ENCODE peak calls at places on chromosomes 3 and 15, in seven cellular contexts. B is naive thymus-derived CD8-positive, alpha-beta T cell; V is left cardiac atrium; P is effector CD4-positive, alpha-beta T cell; U is stomach; F is stimulated activated CD4-positive, alpha-beta T cell treated with anti-CD3 and anti-CD28 coated beads, Interleukin-2, amount 100 ng/mL, for 48 hours; S is MG63. M is an unnamed sample.

GRCh38 chr15:68277605-68278344 is at the start of gene FEM1B:
- DNase-seq in S (peak), V (peak), P (peak), U (peak), F (peak), B (peak), M (peak)

GRCh38 chr3:27985369-27986035 is 255.9 kb upstream of the CMC1 start:
- DNase-seq in U (no peak), B (no peak), P (no peak), S (no peak), V (no peak), F (no peak), M (no peak)

GRCh38 chr3:29763115-29763514 is 482.2 kb downstream of the RBMS3 start:
- DNase-seq in V (no peak), B (no peak), P (no peak), S (no peak), U (no peak), F (no peak), M (no peak)

GRCh38 chr15:64779024-64779423 is 3.6 kb upstream of the RBPMS2 start:
- DNase-seq in V (no peak), P (no peak), U (no peak), B (no peak), S (no peak), F (no peak), M (no peak)

GRCh38 chr3:60199306-60199705 is 1051.9 kb downstream of the FHIT start:
- DNase-seq in F (no peak), B (no peak), V (no peak), U (no peak), S (no peak), P (no peak), M (no peak)

GRCh38 chr15:64979252-64979710 is 10.4 kb downstream of the SPG21 start:
- DNase-seq in S (no peak), V (no peak), P (no peak), F (no peak), U (no peak), B (no peak), M (no peak)

GRCh38 chr3:120506828-120507774 is 56.3 kb upstream of the FSTL1 start:
- DNase-seq in B (no peak), S (peak), V (no peak), F (no peak), U (no peak), P (no peak), M (peak)

GRCh38 chr3:94179059-94179458 is 116.2 kb downstream of the NSUN3 start:
- DNase-seq in V (no peak), B (no peak), P (no peak), U (no peak), F (no peak), S (no peak), M (no peak)

GRCh38 chr15:30042556-30042955 is 40.2 kb upstream of the GOLGA8J start:
- DNase-seq in F (no peak), V (no peak), S (peak), B (no peak), P (no peak), U (no peak), M (no peak)

GRCh38 chr3:33810545-33810944 is 12.1 kb downstream of the PDCD6IP start:
- DNase-seq in P (no peak), S (no peak), V (no peak), B (no peak), U (no peak), F (no peak), M (no peak)

GRCh38 chr3:117600666-117601065 is 891.1 kb downstream of the TUSC7 start:
- DNase-seq in B (no peak), S (no peak), U (no peak), F (no peak), P (no peak), V (no peak), M (no peak)

GRCh38 chr3:143167956-143168355 is 48.4 kb downstream of the CHST2 start:
- DNase-seq in P (no peak), U (no peak), S (no peak), F (no peak), B (no peak), V (no peak), M (no peak)

GRCh38 chr3:33578325-33579180 is 138.3 kb upstream of the UBP1 start:
- DNase-seq in V (no peak), S (no peak), B (no peak), P (no peak), U (no peak), F (no peak), M (no peak)

GRCh38 chr15:38818156-38818745 is 253.6 kb upstream of the RASGRP1 start:
- DNase-seq in U (no peak), P (no peak), V (peak), S (no peak), B (no peak), F (no peak), M (no peak)

GRCh38 chr3:197372076-197372661 is 73.8 kb upstream of the DLG1 start:
- DNase-seq in U (peak), F (no peak), P (no peak), B (no peak), S (peak), V (no peak), M (peak)

GRCh38 chr15:65084500-65085206 is 8.1 kb downstream of the KBTBD13 start:
- DNase-seq in S (no peak), U (no peak), F (no peak), B (no peak), P (no peak), V (no peak), M (no peak)

GRCh38 chr3:171753025-171753472 is 57.2 kb downstream of the PLD1 start:
- DNase-seq in P (no peak), S (no peak), F (no peak), B (no peak), V (peak), U (no peak), M (no peak)

GRCh38 chr3:134294302-134294925 is 43.8 kb upstream of the RYK start:
- DNase-seq in B (peak), S (no peak), F (peak), U (no peak), P (peak), V (no peak), M (no peak)

GRCh38 chr3:52289338-52289746 is 1.7 kb downstream of the GLYCTK start:
- DNase-seq in V (no peak), B (no peak), S (no peak), U (peak), F (no peak), P (no peak), M (peak)

GRCh38 chr3:42149537-42150426 is 58.6 kb downstream of the TRAK1 start:
- DNase-seq in U (peak), F (no peak), P (no peak), S (no peak), B (no peak), V (no peak), M (peak)

GRCh38 chr3:150227839-150228238 is 180.3 kb upstream of the TSC22D2 start:
- DNase-seq in V (peak), B (no peak), F (peak), U (peak), S (peak), P (no peak), M (peak)

GRCh38 chr3:114370537-114371174 is 76.8 kb downstream of the TIGIT start:
- DNase-seq in S (no peak), F (no peak), U (no peak), B (no peak), V (no peak), P (no peak), M (no peak)

GRCh38 chr3:40162616-40163015 is 146.9 kb upstream of the EIF1B start:
- DNase-seq in V (no peak), U (no peak), B (no peak), F (no peak), S (no peak), P (no peak), M (no peak)

GRCh38 chr15:64152507-64153387 is 1.2 kb downstream of the SNX22 start:
- DNase-seq in S (no peak), V (no peak), P (no peak), F (no peak), B (no peak), U (no peak), M (no peak)

GRCh38 chr3:188489639-188490405 is 335.9 kb downstream of the LPP start:
- DNase-seq in F (no peak), S (no peak), V (no peak), U (no peak), B (no peak), P (no peak), M (no peak)

GRCh38 chr15:40846846-40847224 is 3.0 kb downstream of the SPINT1 start:
- DNase-seq in V (no peak), B (no peak), F (no peak), S (no peak), U (peak), P (no peak), M (no peak)

GRCh38 chr3:139434764-139435291 is 41.5 kb downstream of the RBP2 start:
- DNase-seq in F (no peak), S (peak), U (no peak), B (no peak), V (no peak), P (no peak), M (peak)

GRCh38 chr15:65196637-65197336 is 11.6 kb upstream of the CLPX start:
- DNase-seq in S (no peak), U (no peak), F (no peak), V (no peak), P (no peak), B (no peak), M (no peak)